ENCODE peak calls at places on chromosomes 16 and 17, in six cellular contexts. One of them, this sample, is unnamed.

GRCh38 chr16:3158014-3158497 is 23.2 kb downstream of the ZNF213 start:
- DNase-seq in WTC11: no peak
- DNase-seq in H1: no peak
- DNase-seq in K562: no peak
- DNase-seq in endothelial cell of umbilical vein: peak
- DNase-seq in HepG2: no peak
- DNase-seq in this sample: no peak

GRCh38 chr17:57861737-57862409 is 12.0 kb upstream of the MRPS23 start:
- DNase-seq in WTC11: peak
- DNase-seq in H1: no peak
- DNase-seq in K562: no peak
- DNase-seq in endothelial cell of umbilical vein: peak
- DNase-seq in HepG2: peak
- DNase-seq in this sample: peak

GRCh38 chr16:57619606-57620315 is 8.7 kb upstream of the ADGRG1 start:
- DNase-seq in WTC11: peak
- DNase-seq in H1: no peak
- DNase-seq in K562: no peak
- DNase-seq in endothelial cell of umbilical vein: no peak
- DNase-seq in HepG2: peak
- DNase-seq in this sample: no peak

GRCh38 chr17:35879748-35880654 is at the start of gene CCL5:
- DNase-seq in WTC11: no peak
- DNase-seq in H1: no peak
- DNase-seq in K562: no peak
- DNase-seq in endothelial cell of umbilical vein: no peak
- DNase-seq in HepG2: no peak
- DNase-seq in this sample: no peak

GRCh38 chr16:69243479-69243878 is 56.5 kb downstream of the SNTB2 start:
- DNase-seq in WTC11: no peak
- DNase-seq in H1: no peak
- DNase-seq in K562: no peak
- DNase-seq in endothelial cell of umbilical vein: no peak
- DNase-seq in HepG2: no peak
- DNase-seq in this sample: no peak

GRCh38 chr16:25709182-25709581 is 17.4 kb downstream of the HS3ST4 start:
- DNase-seq in WTC11: no peak
- DNase-seq in H1: no peak
- DNase-seq in K562: no peak
- DNase-seq in endothelial cell of umbilical vein: no peak
- DNase-seq in HepG2: no peak
- DNase-seq in this sample: no peak

GRCh38 chr17:44655983-44656700 is at the start of gene MEIOC:
- DNase-seq in WTC11: peak
- DNase-seq in H1: peak
- DNase-seq in K562: no peak
- DNase-seq in endothelial cell of umbilical vein: peak
- DNase-seq in HepG2: no peak
- DNase-seq in this sample: peak

GRCh38 chr17:48439875-48440505 is 10.0 kb upstream of the SKAP1 start:
- DNase-seq in WTC11: no peak
- DNase-seq in H1: no peak
- DNase-seq in K562: peak
- DNase-seq in endothelial cell of umbilical vein: no peak
- DNase-seq in HepG2: no peak
- DNase-seq in this sample: no peak

GRCh38 chr16:85220125-85220839 is 108.0 kb upstream of the CIBAR2 start:
- DNase-seq in WTC11: no peak
- DNase-seq in H1: no peak
- DNase-seq in K562: no peak
- DNase-seq in endothelial cell of umbilical vein: peak
- DNase-seq in HepG2: peak
- DNase-seq in this sample: no peak

GRCh38 chr17:78693346-78694083 is 88.6 kb downstream of the CYTH1 start:
- DNase-seq in WTC11: no peak
- DNase-seq in H1: no peak
- DNase-seq in K562: no peak
- DNase-seq in endothelial cell of umbilical vein: no peak
- DNase-seq in HepG2: no peak
- DNase-seq in this sample: no peak

GRCh38 chr17:48134912-48135480 is 27.4 kb downstream of the SNX11 start:
- DNase-seq in WTC11: peak
- DNase-seq in H1: no peak
- DNase-seq in K562: no peak
- DNase-seq in endothelial cell of umbilical vein: no peak
- DNase-seq in HepG2: no peak
- DNase-seq in this sample: no peak

GRCh38 chr17:79463421-79464309 is 147.2 kb downstream of the RBFOX3 start:
- DNase-seq in WTC11: no peak
- DNase-seq in H1: no peak
- DNase-seq in K562: no peak
- DNase-seq in endothelial cell of umbilical vein: no peak
- DNase-seq in HepG2: no peak
- DNase-seq in this sample: no peak

GRCh38 chr16:57644383-57645014 is 16.1 kb downstream of the ADGRG1 start:
- DNase-seq in WTC11: no peak
- DNase-seq in H1: no peak
- DNase-seq in K562: no peak
- DNase-seq in endothelial cell of umbilical vein: no peak
- DNase-seq in HepG2: no peak
- DNase-seq in this sample: no peak

GRCh38 chr16:73997340-73997711 is 299.3 kb upstream of the PSMD7 start:
- DNase-seq in WTC11: no peak
- DNase-seq in H1: no peak
- DNase-seq in K562: no peak
- DNase-seq in endothelial cell of umbilical vein: no peak
- DNase-seq in HepG2: no peak
- DNase-seq in this sample: no peak

DNA sequence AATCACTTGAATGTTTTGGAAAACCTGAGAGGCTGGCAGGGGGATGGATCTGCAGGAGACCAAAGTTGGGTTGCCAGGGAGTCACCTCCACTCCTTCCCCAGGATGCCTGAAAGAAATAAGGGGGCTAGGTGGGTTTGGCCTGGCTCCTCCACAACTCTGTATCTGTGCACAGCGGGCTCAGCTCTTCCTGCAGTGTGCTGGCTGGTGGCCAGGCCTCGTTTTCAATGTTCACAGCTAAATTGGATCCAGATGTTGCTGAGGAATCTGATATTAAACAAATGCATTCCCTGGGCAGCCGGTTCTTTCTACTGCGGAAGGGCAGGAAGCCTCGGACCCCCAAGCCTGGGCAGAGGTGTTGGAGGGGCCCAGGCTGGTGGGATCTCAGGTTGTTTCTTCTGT is 106.2 kb downstream of the N4BP1 start:
- DNase-seq in WTC11: no peak
- DNase-seq in H1: no peak
- DNase-seq in K562: no peak
- DNase-seq in endothelial cell of umbilical vein: no peak
- DNase-seq in HepG2: no peak
- DNase-seq in this sample: no peak
- TF ChIP-seq JUN in WTC11: no peak
- TF ChIP-seq JUN in H1: no peak
- TF ChIP-seq JUN in K562: no peak
- TF ChIP-seq JUN in endothelial cell of umbilical vein: no peak
- TF ChIP-seq JUN in HepG2: no peak
- TF ChIP-seq JUN in this sample: no peak

DNA sequence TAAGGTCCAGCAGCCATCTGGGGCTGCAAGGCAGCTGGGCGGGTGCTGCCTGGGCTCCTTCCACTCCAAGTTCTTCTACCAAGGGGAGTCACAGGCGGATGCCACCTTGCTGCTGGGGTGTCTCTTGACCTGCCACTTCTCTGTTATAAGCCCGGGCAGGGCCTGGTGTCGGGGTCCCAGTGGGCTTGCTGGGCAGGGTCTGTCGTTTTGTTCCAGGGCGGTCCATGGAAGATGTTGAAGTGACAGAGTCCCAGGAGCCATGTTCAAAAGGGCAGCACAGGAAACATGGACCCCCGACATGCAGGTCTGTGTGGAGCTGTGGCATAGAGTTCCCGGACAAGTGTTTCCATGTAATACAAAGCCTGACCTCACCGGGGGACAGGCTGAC is 91.1 kb downstream of the TNFRSF13B start:
- DNase-seq in WTC11: no peak
- DNase-seq in H1: no peak
- DNase-seq in K562: no peak
- DNase-seq in endothelial cell of umbilical vein: no peak
- DNase-seq in HepG2: no peak
- DNase-seq in this sample: no peak
- TF ChIP-seq JUN in WTC11: no peak
- TF ChIP-seq JUN in H1: no peak
- TF ChIP-seq JUN in K562: no peak
- TF ChIP-seq JUN in endothelial cell of umbilical vein: no peak
- TF ChIP-seq JUN in HepG2: no peak
- TF ChIP-seq JUN in this sample: no peak

GRCh38 chr17:81400939-81401726 is 5.9 kb downstream of the BAHCC1 start:
- DNase-seq in WTC11: no peak
- DNase-seq in H1: no peak
- DNase-seq in K562: no peak
- DNase-seq in endothelial cell of umbilical vein: no peak
- DNase-seq in HepG2: no peak
- DNase-seq in this sample: no peak
- TF ChIP-seq JUN in WTC11: no peak
- TF ChIP-seq JUN in H1: no peak
- TF ChIP-seq JUN in K562: no peak
- TF ChIP-seq JUN in endothelial cell of umbilical vein: no peak
- TF ChIP-seq JUN in HepG2: no peak
- TF ChIP-seq JUN in this sample: no peak

GRCh38 chr17:64702815-64703214 is 40.7 kb upstream of the SMURF2 start:
- DNase-seq in WTC11: no peak
- DNase-seq in H1: no peak
- DNase-seq in K562: no peak
- DNase-seq in endothelial cell of umbilical vein: no peak
- DNase-seq in HepG2: no peak
- DNase-seq in this sample: no peak
- TF ChIP-seq JUN in WTC11: no peak
- TF ChIP-seq JUN in H1: no peak
- TF ChIP-seq JUN in K562: no peak
- TF ChIP-seq JUN in endothelial cell of umbilical vein: no peak
- TF ChIP-seq JUN in HepG2: no peak
- TF ChIP-seq JUN in this sample: no peak

GRCh38 chr16:79331064-79331463 is 269.5 kb downstream of the MAF start:
- DNase-seq in WTC11: no peak
- DNase-seq in H1: no peak
- DNase-seq in K562: no peak
- DNase-seq in endothelial cell of umbilical vein: no peak
- DNase-seq in HepG2: no peak
- DNase-seq in this sample: no peak

GRCh38 chr16:79337906-79338305 is 262.6 kb downstream of the MAF start:
- DNase-seq in WTC11: no peak
- DNase-seq in H1: no peak
- DNase-seq in K562: no peak
- DNase-seq in endothelial cell of umbilical vein: no peak
- DNase-seq in HepG2: no peak
- DNase-seq in this sample: no peak

GRCh38 chr16:79329967-79330366 is 270.6 kb downstream of the MAF start:
- DNase-seq in WTC11: no peak
- DNase-seq in H1: no peak
- DNase-seq in K562: no peak
- DNase-seq in endothelial cell of umbilical vein: no peak
- DNase-seq in HepG2: no peak
- DNase-seq in this sample: no peak

GRCh38 chr16:79336437-79337229 is 263.9 kb downstream of the MAF start:
- DNase-seq in WTC11: no peak
- DNase-seq in H1: no peak
- DNase-seq in K562: no peak
- DNase-seq in endothelial cell of umbilical vein: no peak
- DNase-seq in HepG2: no peak
- DNase-seq in this sample: no peak

DNA sequence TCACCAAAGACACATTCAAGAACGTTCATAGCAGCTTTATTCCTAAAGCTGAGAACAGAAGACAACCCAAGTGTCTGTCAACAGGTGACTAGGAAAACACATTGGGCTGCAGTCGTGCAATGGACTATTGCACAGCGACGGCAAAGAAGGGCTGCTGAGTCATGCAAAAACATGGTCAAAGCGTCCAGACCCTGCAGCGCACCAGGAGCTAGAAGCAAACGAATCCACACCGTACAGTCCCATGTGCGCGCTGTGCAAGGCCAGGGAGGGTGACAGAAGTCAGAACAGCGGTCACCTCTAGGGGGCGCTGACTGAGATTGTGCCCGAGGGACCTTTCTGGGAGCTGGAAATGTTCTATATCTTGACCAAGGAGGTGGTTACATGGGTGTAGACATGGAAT is 266.4 kb downstream of the MAF start:
- DNase-seq in WTC11: peak
- DNase-seq in H1: no peak
- DNase-seq in K562: peak
- DNase-seq in endothelial cell of umbilical vein: no peak
- DNase-seq in HepG2: peak
- DNase-seq in this sample: peak
- TF ChIP-seq JUN in WTC11: no peak
- TF ChIP-seq JUN in H1: no peak
- TF ChIP-seq JUN in K562: no peak
- TF ChIP-seq JUN in endothelial cell of umbilical vein: no peak
- TF ChIP-seq JUN in HepG2: no peak
- TF ChIP-seq JUN in this sample: no peak

DNA sequence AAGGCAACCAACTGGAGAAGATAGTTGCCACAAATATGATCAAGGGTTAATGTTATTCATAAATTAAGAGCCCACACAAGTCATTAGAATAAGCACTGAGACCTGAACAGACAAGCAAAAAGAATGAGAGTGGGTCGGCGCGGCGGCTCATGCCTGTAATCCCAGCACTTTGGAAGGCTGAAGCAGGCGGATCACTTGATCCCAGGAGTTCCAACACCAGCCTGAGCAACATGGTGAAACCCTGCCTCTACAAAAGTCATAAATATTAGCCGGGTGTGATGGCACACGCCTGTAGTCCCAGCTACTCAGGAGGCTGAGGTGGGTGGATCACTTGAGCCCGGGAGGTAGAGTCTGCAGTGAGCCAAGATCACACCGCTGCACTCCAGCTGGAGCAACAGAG is 40.7 kb upstream of the STH start:
- DNase-seq in WTC11: no peak
- DNase-seq in H1: no peak
- DNase-seq in K562: no peak
- DNase-seq in endothelial cell of umbilical vein: no peak
- DNase-seq in HepG2: no peak
- DNase-seq in this sample: no peak
- TF ChIP-seq JUN in WTC11: no peak
- TF ChIP-seq JUN in H1: no peak
- TF ChIP-seq JUN in K562: no peak
- TF ChIP-seq JUN in endothelial cell of umbilical vein: no peak
- TF ChIP-seq JUN in HepG2: no peak
- TF ChIP-seq JUN in this sample: no peak

This sample was measured in A549.